ENCODE peak calls at places on chromosomes 1 and 21, in six cellular contexts. L is mucosa of descending colon; C is right atrium auricular region; V is astrocyte of the cerebellum; H is fibroblast of pulmonary artery; M is CD4-positive, alpha-beta T cell. P is an unnamed sample.

GRCh38 chr21:17901458-17902092 is 82.4 kb upstream of the C21orf91 start:
- DNase-seq in L (no peak), V (no peak), H (no peak), M (no peak), C (no peak), P (peak)

GRCh38 chr1:240649733-240650700 is 38.1 kb upstream of the GREM2 start:
- DNase-seq in H (no peak), C (no peak), M (no peak), L (no peak), V (no peak), P (no peak)

GRCh38 chr1:87144546-87144945 is 184.1 kb upstream of the LMO4 start:
- DNase-seq in H (no peak), C (no peak), V (no peak), M (no peak), L (no peak), P (no peak)

GRCh38 chr1:150268342-150268705 is 492 bp downstream of the APH1A start:
- DNase-seq in H (peak), C (no peak), L (peak), V (no peak), M (peak), P (peak)

GRCh38 chr1:20110679-20111078 is 8.7 kb downstream of the PLA2G2D start:
- DNase-seq in H (peak), V (no peak), C (peak), L (no peak), M (no peak), P (no peak)

GRCh38 chr1:10691740-10692125 is 104.7 kb downstream of the CASZ1 start:
- DNase-seq in V (no peak), C (no peak), M (no peak), L (no peak), H (no peak), P (no peak)

GRCh38 chr1:107926436-107927080 is 38.4 kb downstream of the VAV3 start:
- DNase-seq in V (peak), H (no peak), M (no peak), C (no peak), L (no peak), P (peak)

GRCh38 chr1:61348025-61348665 is 265.8 kb downstream of the NFIA start:
- DNase-seq in M (no peak), H (no peak), L (no peak), V (no peak), C (no peak), P (no peak)

GRCh38 chr1:68973459-68974244 is 476.8 kb upstream of the DEPDC1 start:
- DNase-seq in M (no peak), L (no peak), C (no peak), V (peak), H (peak), P (peak)

GRCh38 chr1:238628130-238628529 is 737.4 kb upstream of the ZP4 start:
- DNase-seq in H (peak), M (no peak), V (no peak), L (no peak), C (no peak), P (peak)

GRCh38 chr1:25899792-25900191 is 6.4 kb downstream of the STMN1 start:
- DNase-seq in H (no peak), L (no peak), V (no peak), M (no peak), C (no peak), P (no peak)

GRCh38 chr1:72724951-72725863 is 442.9 kb upstream of the NEGR1 start:
- DNase-seq in C (no peak), H (no peak), V (no peak), M (no peak), L (peak), P (no peak)
- TF ChIP-seq CTCF in C (no peak), H (no peak), V (no peak), M (no peak), L (no peak), P (no peak)

GRCh38 chr1:154442006-154442740 is 37.0 kb downstream of the IL6R start:
- DNase-seq in M (no peak), L (no peak), V (no peak), C (no peak), H (peak), P (no peak)
- TF ChIP-seq CTCF in M (peak), L (no peak), V (peak), C (no peak), H (peak), P (peak)

GRCh38 chr1:38964140-38964548 is 22.5 kb upstream of the RHBDL2 start:
- DNase-seq in L (no peak), M (no peak), V (no peak), H (no peak), C (no peak), P (no peak)
- TF ChIP-seq CTCF in L (peak), M (no peak), V (no peak), H (no peak), C (no peak), P (no peak)

GRCh38 chr1:47424336-47424982 is 8.4 kb downstream of the FOXE3 start:
- DNase-seq in V (peak), M (no peak), L (no peak), H (peak), C (no peak), P (peak)
- TF ChIP-seq CTCF in V (peak), M (peak), L (peak), H (peak), C (peak), P (peak)

DNA sequence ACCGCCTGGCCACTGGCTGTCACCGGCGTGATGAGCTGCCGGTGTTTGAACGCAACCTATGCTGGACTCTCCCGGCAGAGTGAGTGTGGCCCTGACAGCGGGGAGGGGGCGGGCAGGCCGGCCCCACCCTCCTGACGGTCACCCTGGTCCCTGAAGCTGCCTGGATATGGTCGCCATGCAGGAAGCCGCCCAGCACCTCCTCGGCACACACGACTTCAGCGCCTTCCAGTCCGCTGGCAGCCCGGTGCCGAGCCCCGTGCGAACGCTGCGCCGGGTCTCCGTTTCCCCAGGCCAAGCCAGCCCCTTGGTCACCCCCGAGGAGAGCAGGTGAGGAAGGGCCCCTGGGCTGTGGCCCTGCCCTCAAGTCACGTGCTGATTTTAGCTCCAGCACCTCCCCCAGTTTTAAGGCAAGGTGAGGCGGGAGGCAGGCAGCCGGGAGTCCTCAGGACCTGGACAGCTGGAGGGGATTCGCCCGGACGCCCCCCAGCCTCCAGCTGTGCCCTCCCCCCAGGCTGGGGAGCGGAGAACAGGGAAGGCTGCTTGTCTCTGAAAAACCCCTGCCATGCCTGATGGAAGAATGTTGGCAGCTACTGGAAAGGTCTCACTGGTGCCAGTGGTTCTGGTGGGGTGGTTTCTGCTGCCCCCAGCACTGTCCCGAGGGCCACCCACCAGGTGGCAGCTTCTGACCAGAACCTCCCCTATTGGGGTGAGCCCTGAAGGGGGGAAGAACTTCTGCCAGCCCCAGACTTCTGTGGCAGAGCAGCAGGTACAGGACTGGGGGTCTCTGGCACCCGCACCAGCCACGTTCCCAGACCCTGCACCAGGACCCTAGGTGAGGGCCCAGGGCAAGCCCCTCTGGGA is 1.4 kb downstream of the PUSL1 start:
- DNase-seq in C (no peak), V (no peak), M (no peak), H (no peak), L (peak), P (no peak)
- TF ChIP-seq CTCF in C (no peak), V (no peak), M (no peak), H (no peak), L (no peak), P (no peak)

GRCh38 chr1:243475966-243476365 is 220.1 kb downstream of the SDCCAG8 start:
- DNase-seq in L (no peak), V (peak), H (peak), C (no peak), M (no peak), P (peak)
- TF ChIP-seq CTCF in L (no peak), V (peak), H (peak), C (no peak), M (no peak), P (peak)

DNA sequence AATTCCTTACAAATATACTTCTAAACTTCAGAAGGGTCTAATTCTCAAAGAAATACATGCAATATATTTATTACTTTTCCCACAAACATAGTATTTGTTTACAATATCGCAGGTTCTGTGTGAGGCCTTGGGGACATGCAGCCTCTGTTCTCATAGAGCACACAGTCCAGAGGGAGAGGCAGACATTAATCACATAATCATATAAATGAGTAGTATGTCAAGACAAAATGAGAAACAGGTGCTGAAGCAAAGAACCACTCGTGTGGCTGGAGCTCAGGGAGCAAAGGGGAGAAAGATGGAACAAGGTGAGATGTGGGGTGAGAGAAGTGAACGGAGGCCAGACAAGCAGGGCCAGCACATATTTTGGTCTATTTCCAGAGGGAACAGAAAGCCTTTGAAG is 26.4 kb upstream of the MAGI3 start:
- DNase-seq in M (no peak), H (no peak), V (no peak), L (no peak), C (no peak), P (no peak)
- TF ChIP-seq CTCF in M (no peak), H (no peak), V (no peak), L (no peak), C (no peak), P (no peak)